ENCODE peak calls at places on chromosomes 1 and 21, in nine cellular contexts. One of them, this sample, is unnamed.

GRCh38 chr1:206829282-206829681 is 36.1 kb upstream of the IL20 start:
- DNase-seq in fibroblast of mammary gland: no peak
- DNase-seq in esophagus squamous epithelium: no peak
- DNase-seq in heart left ventricle: no peak
- DNase-seq in A549: no peak
- DNase-seq in LNCaP clone FGC: no peak
- DNase-seq in astrocyte of the spinal cord: no peak
- DNase-seq in fibroblast of pulmonary artery: no peak
- DNase-seq in NB4: no peak
- DNase-seq in this sample: no peak

GRCh38 chr1:171389176-171389575 is 75.2 kb downstream of the FMO4 start:
- DNase-seq in fibroblast of mammary gland: peak; percentile 15
- DNase-seq in esophagus squamous epithelium: no peak
- DNase-seq in heart left ventricle: no peak
- DNase-seq in A549: no peak
- DNase-seq in LNCaP clone FGC: no peak
- DNase-seq in astrocyte of the spinal cord: no peak
- DNase-seq in fibroblast of pulmonary artery: peak; percentile 8
- DNase-seq in NB4: no peak
- DNase-seq in this sample: no peak

GRCh38 chr1:46423574-46424240 is 29.6 kb downstream of the FAAH start:
- DNase-seq in fibroblast of mammary gland: no peak
- DNase-seq in esophagus squamous epithelium: no peak
- DNase-seq in heart left ventricle: peak; percentile 33
- DNase-seq in A549: no peak
- DNase-seq in LNCaP clone FGC: no peak
- DNase-seq in astrocyte of the spinal cord: no peak
- DNase-seq in fibroblast of pulmonary artery: no peak
- DNase-seq in NB4: no peak
- DNase-seq in this sample: no peak

GRCh38 chr1:117229217-117229616 is 18.5 kb upstream of the VTCN1 start:
- DNase-seq in fibroblast of mammary gland: no peak
- DNase-seq in esophagus squamous epithelium: no peak
- DNase-seq in heart left ventricle: no peak
- DNase-seq in A549: no peak
- DNase-seq in LNCaP clone FGC: no peak
- DNase-seq in astrocyte of the spinal cord: no peak
- DNase-seq in fibroblast of pulmonary artery: no peak
- DNase-seq in NB4: no peak
- DNase-seq in this sample: no peak

GRCh38 chr1:31306278-31306677 is 9.4 kb downstream of the ZCCHC17 start:
- DNase-seq in fibroblast of mammary gland: peak; percentile 98
- DNase-seq in esophagus squamous epithelium: no peak
- DNase-seq in heart left ventricle: no peak
- DNase-seq in A549: peak; percentile 10
- DNase-seq in LNCaP clone FGC: no peak
- DNase-seq in astrocyte of the spinal cord: peak; percentile 81
- DNase-seq in fibroblast of pulmonary artery: peak; percentile 93
- DNase-seq in NB4: no peak
- DNase-seq in this sample: peak; percentile 97

GRCh38 chr21:35868005-35868868 is 192.1 kb downstream of the SETD4 start:
- DNase-seq in fibroblast of mammary gland: no peak
- DNase-seq in esophagus squamous epithelium: no peak
- DNase-seq in heart left ventricle: no peak
- DNase-seq in A549: no peak
- DNase-seq in LNCaP clone FGC: no peak
- DNase-seq in astrocyte of the spinal cord: no peak
- DNase-seq in fibroblast of pulmonary artery: no peak
- DNase-seq in NB4: peak; percentile 40
- DNase-seq in this sample: no peak

GRCh38 chr21:39016740-39017315 is 166.4 kb downstream of the PSMG1 start:
- DNase-seq in fibroblast of mammary gland: peak; percentile 54
- DNase-seq in esophagus squamous epithelium: no peak
- DNase-seq in heart left ventricle: no peak
- DNase-seq in A549: no peak
- DNase-seq in LNCaP clone FGC: no peak
- DNase-seq in astrocyte of the spinal cord: no peak
- DNase-seq in fibroblast of pulmonary artery: no peak
- DNase-seq in NB4: peak; percentile 94
- DNase-seq in this sample: no peak

GRCh38 chr21:36542312-36543101 is 62.6 kb upstream of the CLDN14 start:
- DNase-seq in fibroblast of mammary gland: no peak
- DNase-seq in esophagus squamous epithelium: no peak
- DNase-seq in heart left ventricle: no peak
- DNase-seq in A549: no peak
- DNase-seq in LNCaP clone FGC: no peak
- DNase-seq in astrocyte of the spinal cord: no peak
- DNase-seq in fibroblast of pulmonary artery: peak; percentile 9
- DNase-seq in NB4: no peak
- DNase-seq in this sample: no peak

GRCh38 chr1:147243228-147243685 is 773 bp downstream of the CHD1L start:
- DNase-seq in fibroblast of mammary gland: no peak
- DNase-seq in esophagus squamous epithelium: no peak
- DNase-seq in heart left ventricle: peak; percentile 69
- DNase-seq in A549: no peak
- DNase-seq in LNCaP clone FGC: no peak
- DNase-seq in astrocyte of the spinal cord: no peak
- DNase-seq in fibroblast of pulmonary artery: no peak
- DNase-seq in NB4: peak; percentile 62
- DNase-seq in this sample: no peak

GRCh38 chr1:25526753-25527152 is 16.7 kb upstream of the LDLRAP1 start:
- DNase-seq in fibroblast of mammary gland: no peak
- DNase-seq in esophagus squamous epithelium: no peak
- DNase-seq in heart left ventricle: no peak
- DNase-seq in A549: no peak
- DNase-seq in LNCaP clone FGC: no peak
- DNase-seq in astrocyte of the spinal cord: no peak
- DNase-seq in fibroblast of pulmonary artery: no peak
- DNase-seq in NB4: no peak
- DNase-seq in this sample: no peak

GRCh38 chr1:1281533-1282321 is 1.5 kb downstream of the SCNN1D start:
- DNase-seq in fibroblast of mammary gland: peak; percentile 76
- DNase-seq in esophagus squamous epithelium: no peak
- DNase-seq in heart left ventricle: peak; percentile 88
- DNase-seq in A549: no peak
- DNase-seq in LNCaP clone FGC: peak; percentile 46
- DNase-seq in astrocyte of the spinal cord: no peak
- DNase-seq in fibroblast of pulmonary artery: peak; percentile 53
- DNase-seq in NB4: no peak
- DNase-seq in this sample: peak; percentile 41

GRCh38 chr1:217425528-217425927 is 205.4 kb downstream of the GPATCH2 start:
- DNase-seq in fibroblast of mammary gland: peak; percentile 65
- DNase-seq in esophagus squamous epithelium: no peak
- DNase-seq in heart left ventricle: no peak
- DNase-seq in A549: no peak
- DNase-seq in LNCaP clone FGC: no peak
- DNase-seq in astrocyte of the spinal cord: no peak
- DNase-seq in fibroblast of pulmonary artery: peak; percentile 53
- DNase-seq in NB4: no peak
- DNase-seq in this sample: peak; percentile 18

GRCh38 chr1:89808429-89809117 is 12.3 kb upstream of the LRRC8D start:
- DNase-seq in fibroblast of mammary gland: peak; percentile 44
- DNase-seq in esophagus squamous epithelium: no peak
- DNase-seq in heart left ventricle: no peak
- DNase-seq in A549: peak; percentile 36
- DNase-seq in LNCaP clone FGC: no peak
- DNase-seq in astrocyte of the spinal cord: peak; percentile 33
- DNase-seq in fibroblast of pulmonary artery: peak; percentile 65
- DNase-seq in NB4: no peak
- DNase-seq in this sample: peak; percentile 58

GRCh38 chr1:100234432-100234831 is 15.2 kb downstream of the DBT start:
- DNase-seq in fibroblast of mammary gland: no peak
- DNase-seq in esophagus squamous epithelium: no peak
- DNase-seq in heart left ventricle: no peak
- DNase-seq in A549: no peak
- DNase-seq in LNCaP clone FGC: no peak
- DNase-seq in astrocyte of the spinal cord: no peak
- DNase-seq in fibroblast of pulmonary artery: no peak
- DNase-seq in NB4: no peak
- DNase-seq in this sample: no peak

GRCh38 chr1:20281801-20282200 is 8.9 kb upstream of the VWA5B1 start:
- DNase-seq in fibroblast of mammary gland: peak; percentile 81
- DNase-seq in esophagus squamous epithelium: no peak
- DNase-seq in heart left ventricle: no peak
- DNase-seq in A549: peak; percentile 4
- DNase-seq in LNCaP clone FGC: no peak
- DNase-seq in astrocyte of the spinal cord: no peak
- DNase-seq in fibroblast of pulmonary artery: peak; percentile 6
- DNase-seq in NB4: no peak
- DNase-seq in this sample: peak; percentile 56

GRCh38 chr1:94265931-94266330 is 28.5 kb upstream of the ARHGAP29 start:
- DNase-seq in fibroblast of mammary gland: peak; percentile 62
- DNase-seq in esophagus squamous epithelium: no peak
- DNase-seq in heart left ventricle: no peak
- DNase-seq in A549: no peak
- DNase-seq in LNCaP clone FGC: no peak
- DNase-seq in astrocyte of the spinal cord: no peak
- DNase-seq in fibroblast of pulmonary artery: no peak
- DNase-seq in NB4: no peak
- DNase-seq in this sample: peak; percentile 64

GRCh38 chr1:219236933-219237610 is 63.4 kb downstream of the LYPLAL1 start:
- DNase-seq in fibroblast of mammary gland: no peak
- DNase-seq in esophagus squamous epithelium: no peak
- DNase-seq in heart left ventricle: no peak
- DNase-seq in A549: peak; percentile 55
- DNase-seq in LNCaP clone FGC: no peak
- DNase-seq in astrocyte of the spinal cord: no peak
- DNase-seq in fibroblast of pulmonary artery: no peak
- DNase-seq in NB4: no peak
- DNase-seq in this sample: no peak

GRCh38 chr1:74767490-74767889 is 34.5 kb downstream of the TYW3 start:
- DNase-seq in fibroblast of mammary gland: peak; percentile 55
- DNase-seq in esophagus squamous epithelium: no peak
- DNase-seq in heart left ventricle: no peak
- DNase-seq in A549: peak; percentile 54
- DNase-seq in LNCaP clone FGC: no peak
- DNase-seq in astrocyte of the spinal cord: no peak
- DNase-seq in fibroblast of pulmonary artery: peak; percentile 25
- DNase-seq in NB4: peak; percentile 39
- DNase-seq in this sample: peak; percentile 20
- TF ChIP-seq CTCF in fibroblast of mammary gland: peak; percentile 46
- TF ChIP-seq CTCF in esophagus squamous epithelium: no peak
- TF ChIP-seq CTCF in heart left ventricle: no peak
- TF ChIP-seq CTCF in A549: no peak
- TF ChIP-seq CTCF in LNCaP clone FGC: peak; percentile 43
- TF ChIP-seq CTCF in astrocyte of the spinal cord: no peak
- TF ChIP-seq CTCF in fibroblast of pulmonary artery: peak; percentile 35
- TF ChIP-seq CTCF in NB4: peak; percentile 56
- TF ChIP-seq CTCF in this sample: peak; percentile 44

GRCh38 chr1:230081751-230082150 is 14.7 kb downstream of the GALNT2 start:
- DNase-seq in fibroblast of mammary gland: no peak
- DNase-seq in esophagus squamous epithelium: no peak
- DNase-seq in heart left ventricle: no peak
- DNase-seq in A549: no peak
- DNase-seq in LNCaP clone FGC: no peak
- DNase-seq in astrocyte of the spinal cord: no peak
- DNase-seq in fibroblast of pulmonary artery: no peak
- DNase-seq in NB4: no peak
- DNase-seq in this sample: no peak
- H3K4me3 ChIP-seq in fibroblast of mammary gland: no peak overlapping the region
- H3K4me3 ChIP-seq in esophagus squamous epithelium: no peak overlapping the region
- H3K4me3 ChIP-seq in heart left ventricle: no peak overlapping the region
- H3K4me3 ChIP-seq in A549: no peak overlapping the region
- H3K4me3 ChIP-seq in LNCaP clone FGC: no peak overlapping the region
- H3K4me3 ChIP-seq in astrocyte of the spinal cord: no peak overlapping the region
- H3K4me3 ChIP-seq in fibroblast of pulmonary artery: no peak overlapping the region
- H3K4me3 ChIP-seq in NB4: no peak overlapping the region
- H3K4me3 ChIP-seq in this sample: no peak overlapping the region

GRCh38 chr1:212701910-212702309 is 2.3 kb upstream of the BATF3 start:
- DNase-seq in fibroblast of mammary gland: no peak
- DNase-seq in esophagus squamous epithelium: no peak
- DNase-seq in heart left ventricle: no peak
- DNase-seq in A549: peak; percentile 22
- DNase-seq in LNCaP clone FGC: no peak
- DNase-seq in astrocyte of the spinal cord: no peak
- DNase-seq in fibroblast of pulmonary artery: no peak
- DNase-seq in NB4: no peak
- DNase-seq in this sample: no peak
- TF ChIP-seq CTCF in fibroblast of mammary gland: no peak
- TF ChIP-seq CTCF in esophagus squamous epithelium: no peak
- TF ChIP-seq CTCF in heart left ventricle: no peak
- TF ChIP-seq CTCF in A549: no peak
- TF ChIP-seq CTCF in LNCaP clone FGC: no peak
- TF ChIP-seq CTCF in astrocyte of the spinal cord: no peak
- TF ChIP-seq CTCF in fibroblast of pulmonary artery: peak; percentile 1
- TF ChIP-seq CTCF in NB4: no peak
- TF ChIP-seq CTCF in this sample: peak; percentile 20

GRCh38 chr1:39787468-39787867 is 1.2 kb downstream of the BMP8B start:
- DNase-seq in fibroblast of mammary gland: no peak
- DNase-seq in esophagus squamous epithelium: no peak
- DNase-seq in heart left ventricle: no peak
- DNase-seq in A549: no peak
- DNase-seq in LNCaP clone FGC: no peak
- DNase-seq in astrocyte of the spinal cord: no peak
- DNase-seq in fibroblast of pulmonary artery: no peak
- DNase-seq in NB4: no peak
- DNase-seq in this sample: no peak

GRCh38 chr1:39788426-39788757 is 273 bp downstream of the BMP8B start:
- DNase-seq in fibroblast of mammary gland: no peak
- DNase-seq in esophagus squamous epithelium: no peak
- DNase-seq in heart left ventricle: no peak
- DNase-seq in A549: no peak
- DNase-seq in LNCaP clone FGC: no peak
- DNase-seq in astrocyte of the spinal cord: no peak
- DNase-seq in fibroblast of pulmonary artery: no peak
- DNase-seq in NB4: no peak
- DNase-seq in this sample: no peak

GRCh38 chr1:39791838-39792237 is 3.2 kb upstream of the BMP8B start:
- DNase-seq in fibroblast of mammary gland: no peak
- DNase-seq in esophagus squamous epithelium: no peak
- DNase-seq in heart left ventricle: no peak
- DNase-seq in A549: no peak
- DNase-seq in LNCaP clone FGC: no peak
- DNase-seq in astrocyte of the spinal cord: no peak
- DNase-seq in fibroblast of pulmonary artery: no peak
- DNase-seq in NB4: no peak
- DNase-seq in this sample: no peak

GRCh38 chr1:39788758-39789570 is at the start of gene BMP8B:
- DNase-seq in fibroblast of mammary gland: no peak
- DNase-seq in esophagus squamous epithelium: peak; percentile 20
- DNase-seq in heart left ventricle: peak; percentile 81
- DNase-seq in A549: peak; percentile 67
- DNase-seq in LNCaP clone FGC: no peak
- DNase-seq in astrocyte of the spinal cord: no peak
- DNase-seq in fibroblast of pulmonary artery: no peak
- DNase-seq in NB4: peak; percentile 81
- DNase-seq in this sample: no peak

DNA sequence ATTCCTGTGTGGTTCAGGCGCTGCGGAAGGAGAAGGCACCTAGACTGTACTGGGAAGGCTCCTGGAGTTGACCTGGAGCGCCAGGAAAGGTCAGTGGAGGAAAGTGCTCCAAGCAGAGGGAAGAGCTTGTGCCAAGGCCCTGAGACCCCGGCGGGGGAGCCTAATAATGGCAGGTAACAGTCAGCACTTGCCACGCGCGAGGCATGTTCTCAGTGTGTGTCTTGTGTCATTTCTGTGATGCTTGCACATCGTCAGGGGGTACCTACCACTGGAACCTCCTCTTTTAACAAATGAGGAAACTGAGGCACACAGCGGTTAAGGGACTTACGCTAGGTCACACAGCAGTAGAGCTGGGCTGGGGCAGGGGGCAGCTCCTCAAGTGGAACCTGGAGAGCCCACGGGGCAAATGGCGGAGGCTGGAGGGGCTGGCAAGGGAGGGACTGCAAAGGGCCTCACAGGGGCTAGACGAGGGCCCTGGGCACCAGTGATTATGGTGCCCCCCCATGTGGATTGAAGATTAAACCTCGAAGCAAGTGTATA is 976 bp upstream of the BMP8B start:
- DNase-seq in fibroblast of mammary gland: no peak
- DNase-seq in esophagus squamous epithelium: no peak
- DNase-seq in heart left ventricle: no peak
- DNase-seq in A549: no peak
- DNase-seq in LNCaP clone FGC: no peak
- DNase-seq in astrocyte of the spinal cord: no peak
- DNase-seq in fibroblast of pulmonary artery: no peak
- DNase-seq in NB4: no peak
- DNase-seq in this sample: no peak
- H3K4me3 ChIP-seq in fibroblast of mammary gland: no peak overlapping the region
- H3K4me3 ChIP-seq in esophagus squamous epithelium: peak overlapping the region; percentile 57
- H3K4me3 ChIP-seq in heart left ventricle: no peak overlapping the region
- H3K4me3 ChIP-seq in A549: peak overlapping the region; percentile 64
- H3K4me3 ChIP-seq in LNCaP clone FGC: no peak overlapping the region
- H3K4me3 ChIP-seq in astrocyte of the spinal cord: no peak overlapping the region
- H3K4me3 ChIP-seq in fibroblast of pulmonary artery: no peak overlapping the region
- H3K4me3 ChIP-seq in NB4: peak overlapping the region; percentile 48
- H3K4me3 ChIP-seq in this sample: no peak overlapping the region

This sample was measured in fibroblast of the aortic adventitia.